ENCODE peak calls at places on chromosomes 12 and 14, in ten cellular contexts. K is SK-MEL-5; V is AG10803; M is HuH-7.5; J is astrocyte of the cerebellum; S is activated CD4-positive, CD25-positive, alpha-beta regulatory T cell; T is activated CD8-positive, alpha-beta memory T cell treated with anti-CD3 and anti-CD28 coated beads, Interleukin-2, amount 50 U/mL, for 48 hours; X is GM13977; L is psoas muscle; P is substantia nigra. C is an unnamed sample.

GRCh38 chr12:11875414-11875935 is 195.3 kb upstream of the BCL2L14 start:
- DNase-seq in K (no peak), V (peak), M (no peak), J (no peak), S (no peak), T (no peak), X (peak), L (no peak), P (no peak), C (no peak)

GRCh38 chr14:38199768-38200167 is 7.9 kb upstream of the SSTR1 start:
- DNase-seq in K (no peak), V (peak), M (no peak), J (no peak), S (no peak), T (no peak), X (no peak), L (no peak), P (no peak), C (no peak)

GRCh38 chr14:69055125-69055524 is 76.0 kb upstream of the ACTN1 start:
- DNase-seq in K (no peak), V (no peak), M (no peak), J (no peak), S (no peak), T (no peak), X (no peak), L (no peak), P (no peak), C (no peak)

GRCh38 chr12:124273630-124274029 is 21.3 kb upstream of the RFLNA start:
- DNase-seq in K (peak), V (peak), M (peak), J (no peak), S (no peak), T (no peak), X (peak), L (no peak), P (no peak), C (peak)

GRCh38 chr14:85332401-85332800 is 197.5 kb upstream of the FLRT2 start:
- DNase-seq in K (no peak), V (no peak), M (no peak), J (no peak), S (no peak), T (no peak), X (no peak), L (no peak), P (no peak), C (no peak)

GRCh38 chr12:48446372-48446771 is 26.0 kb upstream of the ANP32D start:
- DNase-seq in K (no peak), V (no peak), M (no peak), J (no peak), S (no peak), T (no peak), X (no peak), L (no peak), P (no peak), C (no peak)

GRCh38 chr14:47917344-47917954 is 242.0 kb upstream of the MDGA2 start:
- DNase-seq in K (peak), V (no peak), M (no peak), J (peak), S (no peak), T (no peak), X (peak), L (no peak), P (no peak), C (peak)

GRCh38 chr12:11170810-11171144 is 217 bp upstream of the SMIM10L1 start:
- DNase-seq in K (no peak), V (no peak), M (no peak), J (no peak), S (no peak), T (no peak), X (no peak), L (no peak), P (no peak), C (no peak)

GRCh38 chr14:97977711-97978261 is 1180.6 kb downstream of the VRK1 start:
- DNase-seq in K (peak), V (peak), M (no peak), J (peak), S (peak), T (peak), X (no peak), L (peak), P (peak), C (no peak)

GRCh38 chr12:94649349-94650142 is 811 bp downstream of the TMCC3 start:
- DNase-seq in K (peak), V (peak), M (peak), J (no peak), S (peak), T (peak), X (peak), L (peak), P (peak), C (peak)

GRCh38 chr14:103808403-103809001 is 38.9 kb downstream of the PPP1R13B start:
- DNase-seq in K (peak), V (peak), M (peak), J (peak), S (peak), T (peak), X (peak), L (peak), P (peak), C (peak)

GRCh38 chr12:76915381-76916169 is 36.8 kb upstream of the CSRP2 start:
- DNase-seq in K (no peak), V (peak), M (no peak), J (no peak), S (no peak), T (no peak), X (no peak), L (no peak), P (no peak), C (no peak)

GRCh38 chr14:55347040-55347439 is 64.6 kb downstream of the ATG14 start:
- DNase-seq in K (no peak), V (no peak), M (no peak), J (no peak), S (no peak), T (no peak), X (no peak), L (no peak), P (no peak), C (no peak)

GRCh38 chr12:71092290-71092689 is 65.5 kb downstream of the TSPAN8 start:
- DNase-seq in K (no peak), V (no peak), M (no peak), J (no peak), S (no peak), T (no peak), X (no peak), L (no peak), P (no peak), C (no peak)

GRCh38 chr12:131860472-131861260 is 32.5 kb downstream of the MMP17 start:
- DNase-seq in K (no peak), V (peak), M (peak), J (no peak), S (no peak), T (no peak), X (no peak), L (peak), P (no peak), C (no peak)

GRCh38 chr12:93594766-93595165 is 22.3 kb downstream of the SOCS2 start:
- DNase-seq in K (no peak), V (no peak), M (no peak), J (no peak), S (no peak), T (no peak), X (no peak), L (no peak), P (no peak), C (no peak)

GRCh38 chr14:95547626-95548327 is 12.9 kb downstream of the GLRX5 start:
- DNase-seq in K (peak), V (peak), M (no peak), J (no peak), S (no peak), T (no peak), X (no peak), L (no peak), P (no peak), C (peak)

GRCh38 chr12:1091350-1091749 is 100.3 kb downstream of the ERC1 start:
- DNase-seq in K (no peak), V (no peak), M (no peak), J (no peak), S (no peak), T (no peak), X (no peak), L (no peak), P (no peak), C (no peak)

GRCh38 chr12:32261638-32262037 is 137.7 kb upstream of the FGD4 start:
- DNase-seq in K (peak), V (no peak), M (no peak), J (no peak), S (no peak), T (no peak), X (no peak), L (no peak), P (no peak), C (no peak)

GRCh38 chr12:109165599-109165998 is 49.2 kb downstream of the ACACB start:
- DNase-seq in K (no peak), V (peak), M (no peak), J (no peak), S (no peak), T (no peak), X (no peak), L (no peak), P (no peak), C (no peak)

GRCh38 chr12:131101703-131102492 is 148.2 kb downstream of the ADGRD1 start:
- DNase-seq in K (no peak), V (no peak), M (no peak), J (no peak), S (no peak), T (peak), X (peak), L (no peak), P (no peak), C (no peak)

GRCh38 chr12:93287152-93287551 is 90.6 kb upstream of the NUDT4 start:
- DNase-seq in K (no peak), V (no peak), M (no peak), J (no peak), S (no peak), T (no peak), X (no peak), L (no peak), P (no peak), C (no peak)

GRCh38 chr12:94870511-94870910 is 133.0 kb downstream of the NDUFA12 start:
- DNase-seq in K (no peak), V (no peak), M (no peak), J (no peak), S (no peak), T (no peak), X (no peak), L (no peak), P (no peak), C (no peak)

GRCh38 chr12:88854260-88854659 is 274.0 kb upstream of the KITLG start:
- DNase-seq in K (peak), V (peak), M (no peak), J (peak), S (no peak), T (no peak), X (no peak), L (no peak), P (no peak), C (peak)

GRCh38 chr12:123223241-123223668 is 9.7 kb downstream of the MPHOSPH9 start:
- DNase-seq in K (no peak), V (no peak), M (no peak), J (no peak), S (no peak), T (peak), X (peak), L (no peak), P (no peak), C (no peak)

GRCh38 chr14:76810953-76811400 is 1.7 kb downstream of the ANGEL1 start:
- DNase-seq in K (peak), V (peak), M (no peak), J (no peak), S (no peak), T (no peak), X (peak), L (no peak), P (no peak), C (peak)

GRCh38 chr12:90262261-90262660 is 553.6 kb upstream of the ATP2B1 start:
- DNase-seq in K (no peak), V (peak), M (no peak), J (no peak), S (no peak), T (no peak), X (no peak), L (no peak), P (no peak), C (peak)

GRCh38 chr12:91355150-91356006 is 172.8 kb upstream of the DCN start:
- DNase-seq in K (peak), V (peak), M (peak), J (peak), S (no peak), T (peak), X (peak), L (peak), P (peak), C (peak)

GRCh38 chr12:130783110-130783715 is 55.8 kb downstream of the STX2 start:
- DNase-seq in K (no peak), V (no peak), M (no peak), J (no peak), S (no peak), T (no peak), X (no peak), L (no peak), P (no peak), C (no peak)

GRCh38 chr12:116066381-116067230 is 210.9 kb downstream of the MED13L start:
- DNase-seq in K (peak), V (peak), M (peak), J (no peak), S (peak), T (no peak), X (peak), L (no peak), P (no peak), C (no peak)

GRCh38 chr14:49992901-49993335 is 100.0 kb downstream of the ARF6 start:
- DNase-seq in K (peak), V (peak), M (no peak), J (no peak), S (no peak), T (peak), X (peak), L (no peak), P (no peak), C (peak)

GRCh38 chr12:89815225-89815624 is 106.6 kb upstream of the ATP2B1 start:
- DNase-seq in K (no peak), V (no peak), M (no peak), J (no peak), S (no peak), T (no peak), X (no peak), L (no peak), P (no peak), C (no peak)

GRCh38 chr12:102765736-102766135 is 151.3 kb downstream of the PAH start:
- DNase-seq in K (no peak), V (peak), M (no peak), J (peak), S (no peak), T (no peak), X (no peak), L (no peak), P (no peak), C (no peak)

GRCh38 chr14:73026243-73026844 is 562 bp downstream of the ZFYVE1 start:
- DNase-seq in K (no peak), V (no peak), M (no peak), J (no peak), S (no peak), T (no peak), X (no peak), L (no peak), P (no peak), C (no peak)

GRCh38 chr14:23153891-23154796 is 29.3 kb downstream of the SLC7A8 start:
- DNase-seq in K (peak), V (peak), M (no peak), J (no peak), S (no peak), T (no peak), X (no peak), L (peak), P (no peak), C (peak)

GRCh38 chr14:100340454-100340813 is 17.3 kb downstream of the SLC25A47 start:
- DNase-seq in K (no peak), V (no peak), M (no peak), J (no peak), S (no peak), T (no peak), X (peak), L (no peak), P (no peak), C (no peak)

GRCh38 chr14:50399251-50400032 is 2.8 kb upstream of the CDKL1 start:
- DNase-seq in K (peak), V (peak), M (no peak), J (no peak), S (no peak), T (no peak), X (no peak), L (no peak), P (no peak), C (no peak)

GRCh38 chr14:103815253-103815652 is 32.1 kb downstream of the PPP1R13B start:
- DNase-seq in K (no peak), V (no peak), M (no peak), J (no peak), S (no peak), T (no peak), X (no peak), L (no peak), P (no peak), C (no peak)

GRCh38 chr14:63287661-63288483 is 30.9 kb downstream of the GPHB5 start:
- DNase-seq in K (no peak), V (peak), M (no peak), J (no peak), S (no peak), T (no peak), X (no peak), L (no peak), P (no peak), C (no peak)

C was measured in foreskin melanocyte.